ENCODE peak calls at places on chromosomes 13 and 19, in nine cellular contexts. F is aorta; P is transverse colon; S is thyroid gland; X is breast epithelium; E is heart left ventricle; D is tibial artery; Z is body of pancreas; Q is CD8-positive, alpha-beta memory T cell. G is an unnamed sample.
A peak's percentile ranks its signal among the peaks of the same experiment; 100 is the strongest.

GRCh38 chr13:20192470-20193141 is at the start of gene GJB2:
- DNase-seq in F (no peak), P (peak; percentile 74), S (peak; percentile 31), X (no peak), E (no peak), D (no peak), Z (no peak), Q (no peak), G (no peak)

GRCh38 chr19:36986601-36987000 is 70.5 kb downstream of the ZNF568 start:
- DNase-seq in F (no peak), P (no peak), S (no peak), X (no peak), E (no peak), D (no peak), Z (no peak), Q (no peak), G (no peak)

GRCh38 chr19:50567882-50568281 is 353 bp downstream of the LRRC4B start:
- DNase-seq in F (no peak), P (no peak), S (no peak), X (no peak), E (no peak), D (no peak), Z (no peak), Q (peak; percentile 4), G (no peak)

GRCh38 chr19:4338441-4339350 is at the start of gene STAP2:
- DNase-seq in F (no peak), P (peak; percentile 88), S (peak; percentile 86), X (peak; percentile 79), E (no peak), D (no peak), Z (peak; percentile 83), Q (no peak), G (peak; percentile 81)

GRCh38 chr13:75587679-75588078 is 38.1 kb downstream of the UCHL3 start:
- DNase-seq in F (no peak), P (no peak), S (no peak), X (no peak), E (no peak), D (no peak), Z (no peak), Q (no peak), G (no peak)

GRCh38 chr13:63731896-63732295 is 2316.2 kb upstream of the PCDH20 start:
- DNase-seq in F (no peak), P (no peak), S (peak; percentile 29), X (no peak), E (no peak), D (no peak), Z (no peak), Q (no peak), G (no peak)

GRCh38 chr13:66994097-66994496 is 236.0 kb downstream of the PCDH9 start:
- DNase-seq in F (peak; percentile 78), P (peak; percentile 15), S (peak; percentile 88), X (peak; percentile 57), E (peak; percentile 76), D (peak; percentile 27), Z (peak; percentile 68), Q (peak; percentile 39), G (peak; percentile 30)

GRCh38 chr13:97004096-97004876 is 10.0 kb upstream of the OXGR1 start:
- DNase-seq in F (no peak), P (no peak), S (no peak), X (no peak), E (no peak), D (no peak), Z (no peak), Q (no peak), G (no peak)

GRCh38 chr13:30108913-30109237 is 198.5 kb downstream of the KATNAL1 start:
- DNase-seq in F (no peak), P (peak; percentile 93), S (peak; percentile 19), X (peak; percentile 67), E (no peak), D (no peak), Z (peak; percentile 89), Q (no peak), G (peak; percentile 91)

GRCh38 chr19:1646149-1646930 is 6.1 kb downstream of the TCF3 start:
- DNase-seq in F (no peak), P (no peak), S (no peak), X (no peak), E (peak; percentile 17), D (no peak), Z (no peak), Q (no peak), G (no peak)

GRCh38 chr19:15527705-15528104 is 19.4 kb downstream of the CYP4F22 start:
- DNase-seq in F (no peak), P (no peak), S (no peak), X (no peak), E (no peak), D (no peak), Z (no peak), Q (no peak), G (no peak)
- H3K9me3 ChIP-seq in F (no peaks in the 10 kb centered on the region), P (no peaks in the 10 kb centered on the region), S (no peaks in the 10 kb centered on the region), X (no peaks in the 10 kb centered on the region), E (no peaks in the 10 kb centered on the region), D (no peaks in the 10 kb centered on the region), Z (no peaks in the 10 kb centered on the region), Q (no peaks in the 10 kb centered on the region), G (no peaks in the 10 kb centered on the region)

GRCh38 chr13:51822106-51822840 is 18.3 kb upstream of the DHRS12 start:
- DNase-seq in F (no peak), P (no peak), S (no peak), X (no peak), E (no peak), D (no peak), Z (no peak), Q (no peak), G (no peak)

GRCh38 chr13:51823351-51823750 is 19.4 kb upstream of the DHRS12 start:
- DNase-seq in F (no peak), P (no peak), S (no peak), X (no peak), E (no peak), D (no peak), Z (no peak), Q (no peak), G (peak; percentile 8)

GRCh38 chr13:51825681-51826254 is 19.2 kb downstream of the TMEM272 start:
- DNase-seq in F (no peak), P (no peak), S (no peak), X (no peak), E (no peak), D (no peak), Z (no peak), Q (no peak), G (no peak)

GRCh38 chr13:51825165-51825592 is 19.8 kb downstream of the TMEM272 start:
- DNase-seq in F (no peak), P (no peak), S (no peak), X (no peak), E (no peak), D (no peak), Z (no peak), Q (no peak), G (no peak)

GRCh38 chr13:51823861-51824260 is 19.9 kb upstream of the DHRS12 start:
- DNase-seq in F (no peak), P (no peak), S (no peak), X (no peak), E (no peak), D (no peak), Z (no peak), Q (no peak), G (no peak)
- H3K9me3 ChIP-seq in F (no peaks in the 10 kb centered on the region), P (no peaks in the 10 kb centered on the region), S (no peaks in the 10 kb centered on the region), X (no peaks in the 10 kb centered on the region), E (no peaks in the 10 kb centered on the region), D (no peaks in the 10 kb centered on the region), Z (no peaks in the 10 kb centered on the region), Q (no peaks in the 10 kb centered on the region), G (no peaks in the 10 kb centered on the region)

DNA sequence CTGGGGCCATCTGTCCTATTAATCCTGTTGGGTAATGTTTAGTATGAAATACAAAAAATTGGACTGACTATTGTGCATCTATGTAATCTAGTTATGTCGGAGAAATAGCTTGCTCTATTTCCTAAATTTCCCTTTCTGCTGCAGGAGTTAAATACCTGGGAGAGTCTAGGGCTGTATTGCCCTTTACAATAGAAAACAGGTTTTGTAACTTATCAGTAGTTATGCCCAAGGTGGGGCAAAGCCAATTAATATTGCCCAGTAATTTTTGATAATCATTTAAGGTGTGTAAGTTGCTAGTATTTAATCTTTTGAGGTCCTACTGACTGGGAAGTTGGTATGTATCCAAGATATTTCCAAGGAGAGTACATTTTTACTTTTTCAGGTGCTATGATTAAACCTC is 838.1 kb downstream of the DACH1 start:
- DNase-seq in F (no peak), P (no peak), S (no peak), X (no peak), E (no peak), D (no peak), Z (no peak), Q (no peak), G (no peak)
- H3K9me3 ChIP-seq in F (no peaks in the 10 kb centered on the region), P (no peaks in the 10 kb centered on the region), S (no peaks in the 10 kb centered on the region), X (peaks cover 10% of the 10 kb centered on the region), E (peaks cover 23% of the 10 kb centered on the region), D (no peaks in the 10 kb centered on the region), Z (no peaks in the 10 kb centered on the region), Q (no peaks in the 10 kb centered on the region), G (no peaks in the 10 kb centered on the region)

GRCh38 chr19:52391135-52391534 is 6.5 kb upstream of the ZNF528 start:
- DNase-seq in F (no peak), P (no peak), S (no peak), X (no peak), E (no peak), D (no peak), Z (no peak), Q (no peak), G (no peak)
- H3K9me3 ChIP-seq in F (peaks cover 19% of the 10 kb centered on the region), P (peaks cover 47% of the 10 kb centered on the region), S (no peaks in the 10 kb centered on the region), X (peaks cover 77% of the 10 kb centered on the region), E (peaks cover 89% of the 10 kb centered on the region), D (peaks cover 81% of the 10 kb centered on the region), Z (peaks cover 2% of the 10 kb centered on the region), Q (peaks cover 40% of the 10 kb centered on the region), G (peaks cover 73% of the 10 kb centered on the region)

DNA sequence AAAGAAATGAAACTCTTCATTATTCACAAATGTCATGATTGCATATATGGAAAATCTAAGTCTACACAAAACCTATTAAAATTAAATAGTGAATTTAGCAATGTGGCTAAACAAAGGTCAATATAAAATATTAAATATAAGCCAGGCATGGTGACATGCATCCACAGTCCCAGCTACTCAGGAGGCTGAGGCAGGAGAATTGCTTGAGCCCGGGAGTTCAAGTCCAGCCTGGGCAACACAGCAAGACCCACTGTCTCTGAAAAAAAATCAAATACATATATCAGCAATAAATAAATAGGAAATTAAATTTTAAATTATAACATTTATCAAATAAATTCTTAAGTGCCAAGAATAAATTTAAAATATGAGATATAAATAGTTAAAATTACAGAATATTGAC is 11.9 kb downstream of the PSMC4 start:
- DNase-seq in F (no peak), P (no peak), S (no peak), X (no peak), E (no peak), D (no peak), Z (no peak), Q (no peak), G (no peak)
- H3K9me3 ChIP-seq in F (no peaks in the 10 kb centered on the region), P (peaks cover 21% of the 10 kb centered on the region), S (no peaks in the 10 kb centered on the region), X (peaks cover 27% of the 10 kb centered on the region), E (peaks cover 33% of the 10 kb centered on the region), D (peaks cover 33% of the 10 kb centered on the region), Z (no peaks in the 10 kb centered on the region), Q (peaks cover 17% of the 10 kb centered on the region), G (peaks cover 12% of the 10 kb centered on the region)

DNA sequence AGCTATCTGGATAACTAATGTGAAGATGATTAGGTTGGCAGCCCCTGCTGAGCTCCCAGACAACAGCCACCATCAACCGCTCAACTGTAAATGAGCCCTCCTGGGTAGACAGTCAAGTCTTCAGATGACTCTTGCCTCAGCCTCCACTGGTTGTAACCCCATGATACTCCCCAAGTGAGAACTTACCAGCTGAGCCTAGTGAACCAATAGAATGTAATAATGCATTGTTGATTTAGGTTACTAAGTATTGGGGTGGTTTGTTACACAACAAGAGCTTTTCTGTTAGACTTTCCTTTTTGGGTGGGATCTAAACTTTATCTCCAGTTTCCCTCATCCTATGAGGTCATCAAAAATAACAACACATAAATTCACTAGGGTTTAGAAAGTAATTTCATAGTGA is 69.4 kb downstream of the CYSLTR2 start:
- DNase-seq in F (no peak), P (no peak), S (no peak), X (no peak), E (no peak), D (no peak), Z (no peak), Q (no peak), G (no peak)
- H3K9me3 ChIP-seq in F (no peaks in the 10 kb centered on the region), P (peaks cover 7% of the 10 kb centered on the region), S (no peaks in the 10 kb centered on the region), X (peaks cover 23% of the 10 kb centered on the region), E (peaks cover 25% of the 10 kb centered on the region), D (peaks cover 17% of the 10 kb centered on the region), Z (no peaks in the 10 kb centered on the region), Q (no peaks in the 10 kb centered on the region), G (no peaks in the 10 kb centered on the region)